ENCODE peak calls at places on chromosome 10, in eight cellular contexts. Z is GM12865, V is bronchial epithelial cell, N is mesothelial cell of epicardium, Q is lower leg skin, K is AG04449, Y is endodermal cell, H is spleen. X is an unnamed sample.

GRCh38 chr10:86668297-86669165 is at the start of gene LDB3:
- DNase-seq in Z (peak), V (no peak), N (no peak), Q (no peak), K (peak), Y (no peak), H (no peak), X (no peak)

GRCh38 chr10:121526801-121527221 is 71.4 kb downstream of the FGFR2 start:
- DNase-seq in Z (peak), V (no peak), N (no peak), Q (no peak), K (no peak), Y (no peak), H (no peak), X (no peak)

GRCh38 chr10:117411440-117412428 is 36.5 kb upstream of the PDZD8 start:
- DNase-seq in Z (no peak), V (no peak), N (peak), Q (no peak), K (no peak), Y (no peak), H (no peak), X (no peak)

GRCh38 chr10:15763001-15763400 is 43.3 kb upstream of the ITGA8 start:
- DNase-seq in Z (no peak), V (no peak), N (no peak), Q (no peak), K (no peak), Y (no peak), H (no peak), X (no peak)

GRCh38 chr10:59877191-59877671 is 29.1 kb downstream of the CCDC6 start:
- DNase-seq in Z (no peak), V (peak), N (no peak), Q (no peak), K (peak), Y (no peak), H (no peak), X (no peak)

GRCh38 chr10:91613411-91614253 is 19.2 kb downstream of the PPP1R3C start:
- DNase-seq in Z (no peak), V (peak), N (no peak), Q (no peak), K (peak), Y (no peak), H (no peak), X (no peak)

GRCh38 chr10:24545585-24545984 is 178.1 kb downstream of the ARHGAP21 start:
- DNase-seq in Z (no peak), V (no peak), N (no peak), Q (no peak), K (no peak), Y (no peak), H (no peak), X (no peak)

GRCh38 chr10:132388901-132389630 is 7.9 kb upstream of the PWWP2B start:
- DNase-seq in Z (no peak), V (no peak), N (no peak), Q (no peak), K (no peak), Y (peak), H (peak), X (no peak)

GRCh38 chr10:69089638-69090599 is 2.0 kb downstream of the SRGN start:
- DNase-seq in Z (peak), V (no peak), N (no peak), Q (peak), K (no peak), Y (no peak), H (peak), X (peak)

GRCh38 chr10:67903581-67903980 is 19.1 kb downstream of the SIRT1 start:
- DNase-seq in Z (no peak), V (no peak), N (no peak), Q (no peak), K (no peak), Y (no peak), H (no peak), X (no peak)

GRCh38 chr10:94085766-94086437 is 92.2 kb downstream of the PLCE1 start:
- DNase-seq in Z (no peak), V (no peak), N (no peak), Q (no peak), K (no peak), Y (no peak), H (no peak), X (no peak)

GRCh38 chr10:4812952-4813351 is 13.1 kb upstream of the AKR1E2 start:
- DNase-seq in Z (no peak), V (peak), N (no peak), Q (no peak), K (peak), Y (no peak), H (no peak), X (no peak)

GRCh38 chr10:132495231-132495630 is 42.4 kb upstream of the INPP5A start:
- DNase-seq in Z (no peak), V (no peak), N (no peak), Q (no peak), K (no peak), Y (no peak), H (no peak), X (no peak)

GRCh38 chr10:70478191-70479160 is at the start of gene PALD1:
- DNase-seq in Z (peak), V (no peak), N (peak), Q (peak), K (no peak), Y (peak), H (peak), X (no peak)

GRCh38 chr10:70901276-70901878 is 13.0 kb upstream of the PCBD1 start:
- DNase-seq in Z (no peak), V (no peak), N (no peak), Q (no peak), K (no peak), Y (no peak), H (no peak), X (no peak)

GRCh38 chr10:69093933-69094332 is 6.0 kb downstream of the SRGN start:
- DNase-seq in Z (no peak), V (peak), N (no peak), Q (no peak), K (no peak), Y (no peak), H (no peak), X (no peak)

GRCh38 chr10:114541081-114541833 is 116.8 kb downstream of the ABLIM1 start:
- DNase-seq in Z (peak), V (peak), N (no peak), Q (peak), K (no peak), Y (no peak), H (no peak), X (peak)

GRCh38 chr10:1507436-1507835 is 229.9 kb downstream of the ADARB2 start:
- DNase-seq in Z (no peak), V (no peak), N (no peak), Q (no peak), K (no peak), Y (no peak), H (no peak), X (no peak)

GRCh38 chr10:122165914-122166313 is 105.2 kb upstream of the BTBD16 start:
- DNase-seq in Z (no peak), V (no peak), N (no peak), Q (no peak), K (no peak), Y (no peak), H (no peak), X (no peak)

GRCh38 chr10:81603106-81603620 is 271.8 kb upstream of the NRG3 start:
- DNase-seq in Z (no peak), V (no peak), N (no peak), Q (no peak), K (no peak), Y (no peak), H (no peak), X (no peak)

GRCh38 chr10:28581916-28582315 is 49.0 kb downstream of the WAC start:
- DNase-seq in Z (no peak), V (no peak), N (no peak), Q (no peak), K (no peak), Y (no peak), H (no peak), X (no peak)

GRCh38 chr10:77287647-77288120 is 349.9 kb downstream of the KCNMA1 start:
- DNase-seq in Z (no peak), V (no peak), N (no peak), Q (no peak), K (no peak), Y (peak), H (no peak), X (no peak)

GRCh38 chr10:114773197-114773532 is 48.4 kb upstream of the FHIP2A start:
- DNase-seq in Z (no peak), V (no peak), N (no peak), Q (no peak), K (no peak), Y (no peak), H (no peak), X (no peak)

GRCh38 chr10:102395677-102396197 is at the start of gene NFKB2:
- DNase-seq in Z (no peak), V (peak), N (no peak), Q (no peak), K (no peak), Y (no peak), H (peak), X (no peak)

GRCh38 chr10:99975106-99975829 is 34.5 kb downstream of the DNMBP start:
- DNase-seq in Z (peak), V (no peak), N (no peak), Q (no peak), K (no peak), Y (no peak), H (no peak), X (no peak)

GRCh38 chr10:51422311-51423120 is 276.9 kb downstream of the CSTF2T start:
- DNase-seq in Z (peak), V (peak), N (peak), Q (peak), K (peak), Y (peak), H (no peak), X (no peak)

GRCh38 chr10:72935358-72935757 is 19.2 kb downstream of the PLA2G12B start:
- DNase-seq in Z (no peak), V (peak), N (no peak), Q (no peak), K (no peak), Y (no peak), H (no peak), X (no peak)

GRCh38 chr10:12587408-12587807 is 238.1 kb downstream of the CAMK1D start:
- DNase-seq in Z (no peak), V (peak), N (no peak), Q (no peak), K (no peak), Y (no peak), H (no peak), X (no peak)

GRCh38 chr10:35488228-35488627 is 116.9 kb upstream of the GJD4 start:
- DNase-seq in Z (no peak), V (no peak), N (no peak), Q (no peak), K (no peak), Y (no peak), H (no peak), X (no peak)

GRCh38 chr10:76278811-76279460 is 847.5 kb downstream of the LRMDA start:
- DNase-seq in Z (no peak), V (peak), N (no peak), Q (no peak), K (no peak), Y (no peak), H (no peak), X (no peak)

GRCh38 chr10:14953452-14954000 is 370 bp downstream of the DCLRE1C start:
- DNase-seq in Z (peak), V (peak), N (no peak), Q (peak), K (no peak), Y (no peak), H (peak), X (no peak)

GRCh38 chr10:84375011-84375410 is 46.6 kb downstream of the CCSER2 start:
- DNase-seq in Z (peak), V (peak), N (no peak), Q (peak), K (peak), Y (peak), H (no peak), X (no peak)

GRCh38 chr10:15211464-15211979 is 43.0 kb upstream of the NMT2 start:
- DNase-seq in Z (no peak), V (peak), N (no peak), Q (no peak), K (peak), Y (no peak), H (no peak), X (no peak)

DNA sequence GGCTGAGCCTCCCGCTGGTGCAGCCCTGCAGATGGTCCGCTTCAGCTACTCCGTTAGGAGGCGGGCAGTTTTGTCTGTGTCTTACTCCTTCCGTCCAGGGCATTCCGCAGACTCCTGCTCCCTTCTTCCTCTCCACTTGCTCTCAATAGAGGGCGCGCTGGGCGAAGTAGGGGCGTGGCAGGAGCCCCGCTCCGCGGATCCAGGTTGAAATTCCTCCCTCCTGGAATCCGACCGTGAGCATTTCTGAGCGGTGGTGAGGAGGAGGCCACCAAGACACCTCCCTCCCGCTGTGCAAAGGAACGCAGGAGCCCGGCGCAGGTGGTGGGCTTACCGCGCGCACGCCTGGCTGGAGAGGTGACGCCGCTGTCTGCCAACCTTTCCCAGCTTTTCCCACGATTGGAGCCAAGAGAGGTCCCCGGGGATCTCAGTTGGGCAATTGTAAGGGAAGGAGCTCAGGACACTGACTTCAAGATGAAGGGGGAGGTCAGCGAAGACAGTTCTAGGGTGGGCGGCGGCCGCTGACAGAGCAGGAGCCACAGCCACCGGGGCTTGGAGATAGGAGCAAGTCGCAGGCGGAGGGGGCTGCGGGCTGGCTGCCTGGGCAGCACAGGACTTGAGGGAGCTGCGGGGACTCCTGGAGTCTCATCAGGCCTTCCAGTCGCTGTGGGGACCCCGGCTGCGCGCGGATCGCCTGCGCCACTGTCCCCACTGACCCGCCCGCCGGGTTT is 1011.3 kb downstream of the XPNPEP1 start:
- DNase-seq in Z (no peak), V (peak), N (peak), Q (peak), K (no peak), Y (peak), H (no peak), X (no peak)
- TF ChIP-seq CTCF in Z (peak), V (peak), N (peak), Q (no peak), K (peak), Y (peak), H (no peak), X (no peak)

GRCh38 chr10:126408953-126409641 is 20.8 kb upstream of the ADAM12 start:
- DNase-seq in Z (no peak), V (no peak), N (no peak), Q (no peak), K (no peak), Y (no peak), H (no peak), X (no peak)
- TF ChIP-seq CTCF in Z (no peak), V (no peak), N (no peak), Q (no peak), K (no peak), Y (no peak), H (no peak), X (no peak)

GRCh38 chr10:79019441-79019840 is 49.3 kb upstream of the ZMIZ1 start:
- DNase-seq in Z (no peak), V (no peak), N (no peak), Q (no peak), K (no peak), Y (peak), H (peak), X (no peak)

GRCh38 chr10:79021331-79021907 is 47.3 kb upstream of the ZMIZ1 start:
- DNase-seq in Z (no peak), V (no peak), N (no peak), Q (no peak), K (no peak), Y (peak), H (peak), X (no peak)

GRCh38 chr10:79021948-79022499 is 46.7 kb upstream of the ZMIZ1 start:
- DNase-seq in Z (no peak), V (no peak), N (no peak), Q (no peak), K (no peak), Y (peak), H (peak), X (no peak)

GRCh38 chr10:79019961-79020491 is 48.7 kb upstream of the ZMIZ1 start:
- DNase-seq in Z (no peak), V (peak), N (no peak), Q (peak), K (no peak), Y (peak), H (peak), X (no peak)

DNA sequence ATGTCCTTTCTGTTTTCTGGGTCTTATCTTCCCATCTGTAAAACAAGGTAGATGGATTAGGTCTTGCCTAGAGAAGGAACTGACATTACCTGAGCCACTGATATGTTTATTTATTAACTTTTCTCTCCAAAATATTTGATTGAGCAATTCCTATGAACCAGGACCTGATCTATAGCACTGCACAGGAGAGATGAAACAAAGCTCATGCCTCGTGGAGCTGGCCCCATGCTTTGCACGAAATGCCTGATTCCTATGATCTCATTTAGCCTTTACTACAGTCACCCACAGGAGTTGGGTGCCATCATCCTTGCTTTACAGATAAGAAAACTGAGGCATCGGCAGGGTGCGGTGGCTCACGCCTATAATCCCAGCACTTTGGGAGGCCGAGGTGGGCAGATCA is 48.2 kb upstream of the ZMIZ1 start:
- DNase-seq in Z (no peak), V (no peak), N (no peak), Q (no peak), K (no peak), Y (peak), H (no peak), X (no peak)
- TF ChIP-seq CTCF in Z (no peak), V (no peak), N (no peak), Q (no peak), K (no peak), Y (no peak), H (no peak), X (no peak)

GRCh38 chr10:108360187-108360586 is 1195.7 kb upstream of the SORCS1 start:
- DNase-seq in Z (peak), V (peak), N (no peak), Q (no peak), K (no peak), Y (no peak), H (no peak), X (no peak)
- TF ChIP-seq CTCF in Z (no peak), V (no peak), N (no peak), Q (no peak), K (no peak), Y (no peak), H (no peak), X (no peak)

GRCh38 chr10:128536259-128536658 is 410.0 kb upstream of the MKI67 start:
- DNase-seq in Z (no peak), V (no peak), N (no peak), Q (no peak), K (no peak), Y (no peak), H (no peak), X (no peak)
- TF ChIP-seq CTCF in Z (no peak), V (no peak), N (no peak), Q (no peak), K (no peak), Y (no peak), H (no peak), X (no peak)

DNA sequence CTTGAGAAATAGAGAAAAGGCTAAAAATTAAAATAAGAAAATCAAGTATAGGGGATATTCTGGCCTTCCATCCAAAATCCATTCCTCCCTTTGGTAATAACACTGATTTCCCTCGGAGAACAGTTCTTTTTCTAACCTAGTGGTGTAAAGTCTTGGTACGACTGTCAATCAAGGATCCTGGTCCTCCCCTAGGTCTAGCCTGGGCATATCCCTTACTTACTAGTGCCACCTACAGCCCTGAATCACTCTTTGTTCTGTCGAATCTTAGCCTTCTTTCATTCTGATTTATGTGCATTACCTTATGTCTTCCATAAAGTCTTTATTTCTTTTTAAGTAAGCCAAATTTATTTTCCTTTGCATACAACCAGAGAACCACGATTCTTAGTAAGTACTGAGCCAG is 298.7 kb upstream of the LRRTM3 start:
- DNase-seq in Z (peak), V (peak), N (no peak), Q (no peak), K (no peak), Y (peak), H (no peak), X (no peak)
- TF ChIP-seq CTCF in Z (peak), V (peak), N (no peak), Q (no peak), K (no peak), Y (peak), H (no peak), X (no peak)

GRCh38 chr10:21165489-21165888 is 268.4 kb upstream of the NEBL start:
- DNase-seq in Z (no peak), V (no peak), N (no peak), Q (no peak), K (no peak), Y (no peak), H (no peak), X (no peak)
- TF ChIP-seq CTCF in Z (no peak), V (no peak), N (no peak), Q (no peak), K (no peak), Y (no peak), H (no peak), X (no peak)

DNA sequence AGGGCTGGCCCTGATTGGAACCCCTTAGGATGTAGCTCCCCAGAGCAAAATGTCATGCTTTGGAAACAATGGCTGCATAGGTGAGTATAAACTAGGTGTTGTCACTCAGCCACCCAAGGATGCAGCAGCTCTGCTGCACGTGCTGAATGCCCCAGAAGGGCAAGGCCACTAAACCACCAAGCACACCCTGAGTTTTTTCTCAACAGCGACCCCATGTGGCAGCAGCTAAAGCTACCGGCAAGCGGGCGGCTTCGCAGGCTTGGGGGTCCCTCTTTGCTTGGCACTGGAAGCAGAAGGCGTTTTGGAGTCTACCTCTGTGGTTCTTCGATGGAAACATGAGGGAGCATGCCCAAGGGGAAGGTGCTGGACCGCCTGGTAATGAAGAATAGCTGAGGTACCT is 152.3 kb downstream of the GFRA1 start:
- DNase-seq in Z (peak), V (no peak), N (no peak), Q (no peak), K (no peak), Y (peak), H (no peak), X (no peak)
- TF ChIP-seq CTCF in Z (peak), V (no peak), N (peak), Q (no peak), K (no peak), Y (peak), H (no peak), X (no peak)

GRCh38 chr10:97709746-97710078 is 3.8 kb upstream of the MARVELD1 start:
- DNase-seq in Z (no peak), V (no peak), N (no peak), Q (no peak), K (no peak), Y (no peak), H (no peak), X (no peak)
- TF ChIP-seq CTCF in Z (no peak), V (no peak), N (no peak), Q (no peak), K (no peak), Y (peak), H (no peak), X (peak)